ENCODE peak calls at places on chromosomes 7 and 10, in eight cellular contexts. N is T-cell; A is stimulated activated CD8-positive, alpha-beta memory T cell treated with anti-CD3 and anti-CD28 coated beads, Interleukin-7, amount 100 ng/mL, for 1 hour; O is anterior cingulate cortex; M is substantia nigra; B is colonic mucosa; X is frontal cortex; J is right atrium auricular region. P is an unnamed sample.

GRCh38 chr10:53597835-53598251 is 825.3 kb upstream of the MBL2 start:
- DNase-seq in A (no peak), X (no peak), O (no peak), M (no peak), J (no peak), N (no peak), B (no peak), P (no peak)

GRCh38 chr10:22228943-22229755 is 11.3 kb upstream of the EBLN1 start:
- DNase-seq in J (peak; percentile 92), M (peak; percentile 79), A (peak; percentile 67), B (peak; percentile 91), O (peak; percentile 85), X (peak; percentile 81), N (peak; percentile 84), P (peak; percentile 63)

GRCh38 chr7:49030221-49030620 is 105.9 kb downstream of the CDC14C start:
- DNase-seq in X (no peak), A (no peak), N (no peak), O (no peak), M (no peak), J (no peak), B (no peak), P (no peak)

GRCh38 chr7:128801008-128801407 is 9.2 kb downstream of the CCDC136 start:
- DNase-seq in M (no peak), A (no peak), O (no peak), J (no peak), B (peak; percentile 40), X (no peak), N (no peak), P (no peak)

GRCh38 chr10:64708920-64709681 is 1187.9 kb downstream of the REEP3 start:
- DNase-seq in A (no peak), X (no peak), M (no peak), J (no peak), B (no peak), N (no peak), O (no peak), P (no peak)

GRCh38 chr7:95190515-95190914 is 133.8 kb downstream of the PON1 start:
- DNase-seq in A (no peak), X (no peak), M (no peak), B (no peak), N (no peak), J (no peak), O (no peak), P (no peak)

GRCh38 chr10:132666733-132667612 is 119.0 kb downstream of the NKX6-2 start:
- DNase-seq in M (no peak), J (no peak), N (no peak), X (no peak), B (no peak), O (no peak), A (no peak), P (no peak)

GRCh38 chr7:55690-56248 is 136.6 kb upstream of the FAM20C start:
- DNase-seq in N (no peak), B (no peak), J (no peak), O (no peak), M (no peak), A (no peak), X (no peak), P (no peak)

GRCh38 chr7:51346136-51346535 is 29.5 kb upstream of the COBL start:
- DNase-seq in B (no peak), M (no peak), O (no peak), A (no peak), N (no peak), J (no peak), X (no peak), P (no peak)

GRCh38 chr7:127879942-127880341 is 151.3 kb downstream of the LRRC4 start:
- DNase-seq in O (no peak), B (no peak), M (no peak), A (no peak), N (no peak), X (no peak), J (no peak), P (no peak)

GRCh38 chr7:105277341-105277740 is 111.4 kb downstream of the SRPK2 start:
- DNase-seq in M (no peak), X (no peak), B (no peak), J (no peak), N (no peak), O (no peak), A (no peak), P (no peak)

GRCh38 chr7:1081336-1081735 is 6.6 kb upstream of the GPER1 start:
- DNase-seq in J (no peak), B (no peak), N (no peak), O (no peak), X (no peak), M (no peak), A (no peak), P (no peak)

GRCh38 chr10:129046074-129046681 is 420.9 kb upstream of the MGMT start:
- DNase-seq in A (no peak), M (no peak), B (no peak), J (no peak), X (no peak), O (no peak), N (no peak), P (no peak)

GRCh38 chr7:130152270-130153141 is 52.7 kb downstream of the TMEM209 start:
- DNase-seq in A (no peak), B (no peak), O (no peak), J (no peak), X (no peak), N (no peak), M (no peak), P (no peak)

GRCh38 chr7:107890962-107891618 is at the start of gene DLD:
- DNase-seq in B (peak; percentile 95), A (peak; percentile 88), N (peak; percentile 92), O (peak; percentile 91), X (peak; percentile 89), J (peak; percentile 98), M (peak; percentile 90), P (peak; percentile 88)

GRCh38 chr7:46695045-46695708 is 774.1 kb upstream of the IGFBP3 start:
- DNase-seq in M (no peak), N (no peak), B (no peak), X (no peak), A (no peak), J (no peak), O (no peak), P (no peak)

GRCh38 chr7:64541438-64542359 is 21.2 kb downstream of the ZNF680 start:
- DNase-seq in O (no peak), N (no peak), A (no peak), X (no peak), B (no peak), M (no peak), J (no peak), P (no peak)

GRCh38 chr7:46143949-46144917 is 223.2 kb upstream of the IGFBP3 start:
- DNase-seq in A (no peak), O (no peak), B (no peak), J (no peak), M (no peak), N (no peak), X (no peak), P (no peak)

GRCh38 chr10:132918264-132918616 is 24.1 kb downstream of the CFAP46 start:
- DNase-seq in X (no peak), B (no peak), A (no peak), O (no peak), J (no peak), N (no peak), M (no peak), P (no peak)

GRCh38 chr7:114086491-114086905 is 167.7 kb upstream of the PPP1R3A start:
- DNase-seq in M (no peak), X (no peak), A (no peak), O (no peak), J (no peak), N (no peak), B (peak; percentile 51), P (no peak)

GRCh38 chr10:45308707-45309106 is 6.7 kb downstream of the OR13A1 start:
- DNase-seq in M (no peak), J (no peak), X (no peak), N (no peak), O (no peak), B (no peak), A (no peak), P (no peak)

GRCh38 chr10:27950165-27950564 is 48.7 kb downstream of the ODAD2 start:
- DNase-seq in J (no peak), A (no peak), X (no peak), O (no peak), M (no peak), N (no peak), B (no peak), P (no peak)

GRCh38 chr7:132419538-132419937 is 156.7 kb downstream of the PLXNA4 start:
- DNase-seq in X (no peak), A (no peak), O (no peak), J (no peak), M (no peak), B (no peak), N (no peak), P (no peak)

GRCh38 chr10:43124574-43125273 is 13.5 kb upstream of the CSGALNACT2 start:
- DNase-seq in X (no peak), M (no peak), O (no peak), A (no peak), J (no peak), B (no peak), N (no peak), P (no peak)

GRCh38 chr7:105830405-105831218 is 45.8 kb downstream of the ATXN7L1 start:
- DNase-seq in J (no peak), B (no peak), X (no peak), N (no peak), A (no peak), O (no peak), M (no peak), P (peak; percentile 86)

GRCh38 chr7:43112088-43112940 is at the start of gene HECW1:
- DNase-seq in N (no peak), B (no peak), M (no peak), J (no peak), X (no peak), O (peak; percentile 51), A (no peak), P (no peak)

GRCh38 chr7:103752995-103753394 is 236.5 kb downstream of the RELN start:
- DNase-seq in N (no peak), M (no peak), B (no peak), O (no peak), X (no peak), J (no peak), A (no peak), P (peak; percentile 10)

GRCh38 chr10:49398000-49398861 is 2.3 kb upstream of the DRGX start:
- DNase-seq in A (peak; percentile 6), M (no peak), X (peak; percentile 62), B (peak; percentile 49), J (peak; percentile 59), O (no peak), N (peak; percentile 15), P (peak; percentile 51)

GRCh38 chr7:66265566-66265965 is 60.4 kb downstream of the TPST1 start:
- DNase-seq in X (no peak), A (no peak), M (no peak), N (no peak), J (no peak), O (no peak), B (no peak), P (no peak)

P was measured in HTR-8/SVneo.